ENCODE peak calls at places on chromosomes 16 and 17, in seven cellular contexts. N is tibial artery, E is body of pancreas, T is DND-41, O is neural progenitor cell, Y is left ventricle myocardium inferior, P is fibroblast of lung. U is an unnamed sample. For H3K9me3, the result is how much of the 10 kb centered on the place peaks cover.

GRCh38 chr17:82388223-82388921 is 16.8 kb downstream of the UTS2R start:
- DNase-seq in N (no peak), E (peak), Y (peak), P (no peak), T (no peak), O (peak), U (no peak)

GRCh38 chr17:4854181-4854681 is 21.1 kb downstream of the MINK1 start:
- DNase-seq in E (no peak), P (peak), Y (no peak), T (no peak), N (no peak), O (no peak), U (no peak)

GRCh38 chr16:53220585-53220984 is 165.8 kb downstream of the CHD9 start:
- DNase-seq in P (peak), Y (no peak), N (no peak), E (no peak), T (no peak), O (peak), U (no peak)

GRCh38 chr16:88781140-88782077 is 3.6 kb downstream of the PIEZO1 start:
- DNase-seq in N (no peak), E (no peak), O (no peak), Y (no peak), P (no peak), T (peak), U (peak)

GRCh38 chr16:23283571-23283970 is 18.5 kb upstream of the SCNN1B start:
- DNase-seq in N (no peak), O (no peak), P (no peak), T (no peak), Y (no peak), E (no peak), U (no peak)

GRCh38 chr17:33200587-33200986 is 92.5 kb downstream of the ASIC2 start:
- DNase-seq in Y (no peak), T (no peak), P (peak), O (no peak), N (peak), E (no peak), U (no peak)

GRCh38 chr17:57666946-57667345 is 78.2 kb downstream of the CCDC182 start:
- DNase-seq in O (no peak), P (no peak), T (peak), Y (no peak), E (peak), N (peak), U (no peak)

GRCh38 chr16:30821891-30822290 is 34.9 kb upstream of the ZNF629 start:
- DNase-seq in T (no peak), O (no peak), E (no peak), P (no peak), Y (no peak), N (no peak), U (no peak)

GRCh38 chr17:58666858-58667267 is 25.0 kb downstream of the TEX14 start:
- DNase-seq in N (peak), O (no peak), P (peak), T (no peak), E (peak), Y (peak), U (peak)

GRCh38 chr16:85157372-85157771 is 45.1 kb upstream of the CIBAR2 start:
- DNase-seq in O (no peak), E (no peak), P (no peak), Y (no peak), T (no peak), N (no peak), U (no peak)

GRCh38 chr17:17435323-17435722 is 41.5 kb upstream of the MED9 start:
- DNase-seq in E (no peak), P (peak), T (no peak), N (no peak), O (no peak), Y (no peak), U (no peak)

GRCh38 chr16:49695782-49696413 is 160.0 kb downstream of the ZNF423 start:
- DNase-seq in T (no peak), P (no peak), O (no peak), Y (no peak), N (no peak), E (no peak), U (no peak)

GRCh38 chr16:79964104-79964503 is 363.6 kb upstream of the MAF start:
- DNase-seq in E (no peak), O (no peak), P (no peak), T (no peak), N (no peak), Y (no peak), U (no peak)

GRCh38 chr16:87236516-87237115 is 80.6 kb downstream of the C16orf95 start:
- DNase-seq in O (no peak), T (no peak), E (no peak), N (peak), P (no peak), Y (no peak), U (no peak)

GRCh38 chr17:81200695-81201580 is 21.8 kb downstream of the CEP131 start:
- DNase-seq in E (peak), N (no peak), Y (no peak), P (peak), O (peak), T (peak), U (no peak)

GRCh38 chr16:19704321-19705130 is 13.5 kb downstream of the KNOP1 start:
- DNase-seq in Y (no peak), E (no peak), T (no peak), O (no peak), N (no peak), P (peak), U (no peak)

GRCh38 chr16:70750893-70751467 is 50.0 kb downstream of the VAC14 start:
- DNase-seq in T (no peak), O (no peak), P (peak), N (peak), E (peak), Y (peak), U (peak)

GRCh38 chr16:85978291-85978775 is 79.4 kb downstream of the IRF8 start:
- DNase-seq in E (no peak), P (peak), O (no peak), N (no peak), Y (no peak), T (no peak), U (peak)

GRCh38 chr17:33262724-33263123 is 30.4 kb downstream of the ASIC2 start:
- DNase-seq in O (no peak), E (no peak), P (peak), Y (no peak), N (no peak), T (no peak), U (no peak)

GRCh38 chr17:47925677-47925987 is 15.7 kb upstream of the PNPO start:
- DNase-seq in E (no peak), O (no peak), N (no peak), P (no peak), T (no peak), Y (no peak), U (no peak)

GRCh38 chr17:73586153-73586906 is 57.9 kb downstream of the SDK2 start:
- DNase-seq in T (no peak), E (no peak), N (no peak), Y (no peak), O (no peak), P (no peak), U (no peak)

GRCh38 chr16:67009158-67009557 is 19.8 kb upstream of the CBFB start:
- DNase-seq in E (no peak), T (no peak), P (no peak), Y (no peak), O (no peak), N (no peak), U (no peak)

GRCh38 chr16:71971571-71971970 is 28.6 kb downstream of the PKD1L3 start:
- DNase-seq in N (no peak), E (no peak), O (no peak), Y (no peak), T (no peak), P (no peak), U (no peak)

GRCh38 chr16:49463529-49463928 is 89.9 kb downstream of the C16orf78 start:
- DNase-seq in E (peak), O (peak), N (peak), T (peak), Y (no peak), P (no peak), U (peak)

GRCh38 chr17:13395346-13395745 is 206.4 kb downstream of the HS3ST3A1 start:
- DNase-seq in N (no peak), T (no peak), O (no peak), Y (no peak), E (no peak), P (no peak), U (no peak)

GRCh38 chr16:76428858-76429257 is 151.7 kb downstream of the CNTNAP4 start:
- DNase-seq in E (peak), O (no peak), Y (no peak), P (no peak), T (no peak), N (no peak), U (no peak)

GRCh38 chr17:19533718-19534561 is at the start of gene SLC47A1:
- DNase-seq in T (no peak), N (no peak), P (peak), E (no peak), Y (peak), O (peak), U (peak)

GRCh38 chr17:38418069-38418692 is 10.1 kb upstream of the ARHGAP23 start:
- DNase-seq in E (no peak), Y (no peak), N (no peak), P (no peak), T (no peak), O (no peak), U (no peak)

GRCh38 chr17:38416840-38417209 is 11.4 kb upstream of the ARHGAP23 start:
- DNase-seq in T (peak), Y (no peak), P (no peak), E (no peak), O (no peak), N (no peak), U (peak)

GRCh38 chr17:38418693-38419507 is 9.4 kb upstream of the ARHGAP23 start:
- DNase-seq in O (peak), P (no peak), E (no peak), N (no peak), T (peak), Y (no peak), U (no peak)

GRCh38 chr17:38415250-38416194 is 12.7 kb upstream of the ARHGAP23 start:
- DNase-seq in T (peak), O (peak), P (no peak), E (no peak), Y (no peak), N (no peak), U (peak)

GRCh38 chr17:38417210-38417951 is 10.9 kb upstream of the ARHGAP23 start:
- DNase-seq in O (no peak), N (no peak), T (no peak), E (no peak), Y (no peak), P (no peak), U (no peak)
- TF ChIP-seq CTCF in O (no peak), N (no peak), T (no peak), E (no peak), Y (no peak), P (no peak), U (no peak)

GRCh38 chr17:75031972-75032895 is 14.5 kb downstream of the ATP5PD start:
- DNase-seq in Y (peak), E (peak), N (peak), T (no peak), O (peak), P (peak), U (peak)
- H3K9me3 ChIP-seq in Y (under half), E (under half), N (under half), T (under half), O (under half), P (under half), U (under half)

DNA sequence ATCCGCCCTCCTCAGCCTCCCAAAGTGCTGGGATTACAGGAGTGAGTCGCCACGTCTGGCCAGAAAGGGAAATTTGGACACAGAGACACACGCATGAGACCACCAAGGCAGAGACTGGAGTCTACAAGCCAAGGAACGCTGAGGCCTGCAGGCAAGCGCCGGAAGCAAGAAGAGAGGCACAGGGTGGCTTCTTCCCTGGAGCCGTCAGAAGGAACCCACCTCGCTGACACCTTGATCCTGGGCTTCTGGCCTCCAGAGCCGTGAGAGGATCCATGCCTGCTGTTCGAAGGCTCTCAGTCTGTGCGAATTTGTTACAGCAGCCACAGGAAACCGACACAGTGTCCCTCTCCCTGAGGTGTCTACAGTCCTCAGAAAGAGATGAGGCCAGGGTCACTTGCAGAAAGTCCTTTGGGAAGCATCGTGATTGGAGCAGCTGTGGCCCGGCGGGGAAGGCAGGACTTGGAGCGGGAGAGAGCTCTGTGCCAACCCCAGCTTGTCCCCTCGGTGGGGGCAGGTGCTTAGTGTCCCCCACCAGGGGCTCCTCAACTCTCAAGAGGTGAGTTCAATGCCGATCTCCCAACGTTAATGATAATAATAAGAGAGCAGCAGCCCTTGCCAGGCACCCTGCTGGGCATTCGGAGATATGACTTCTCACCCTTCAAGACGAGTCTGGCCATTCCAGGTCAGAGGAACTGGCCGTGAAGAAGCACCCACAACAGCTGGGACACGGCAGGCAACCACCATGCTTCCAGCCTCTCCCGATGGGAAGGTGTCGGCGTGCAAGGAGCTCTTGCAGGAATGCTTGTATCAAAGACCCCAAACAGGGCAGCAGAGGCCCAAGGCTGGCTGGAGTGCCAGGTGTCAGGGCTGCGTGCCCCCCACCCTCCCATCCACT is 68.4 kb upstream of the TNRC6C start:
- DNase-seq in Y (no peak), N (no peak), O (no peak), P (no peak), E (no peak), T (no peak), U (peak)
- H3K27ac ChIP-seq in Y (no peak), N (no peak), O (no peak), P (no peak), E (no peak), T (no peak), U (no peak)

DNA sequence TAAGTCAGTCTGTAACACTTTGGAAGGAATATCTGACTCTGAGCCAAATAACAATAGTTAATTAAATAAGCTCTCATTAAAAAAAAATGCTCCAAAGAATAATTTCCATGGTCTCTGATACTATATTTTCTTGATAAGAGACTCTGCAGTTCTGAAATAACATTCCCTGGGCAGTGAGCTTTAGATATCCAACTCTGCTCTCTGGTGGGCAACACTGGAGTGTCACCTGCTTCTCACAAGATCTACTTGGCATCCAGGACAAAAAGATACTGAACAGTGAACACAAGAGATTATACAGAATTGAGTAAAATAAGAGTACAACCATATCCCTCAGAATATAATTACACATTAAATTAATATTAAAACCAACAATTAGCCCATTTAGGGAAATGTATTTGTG is 13.7 kb downstream of the BLMH start:
- DNase-seq in O (peak), E (peak), Y (peak), P (peak), T (peak), N (no peak), U (no peak)
- TF ChIP-seq CTCF in O (peak), E (no peak), Y (peak), P (peak), T (peak), N (peak), U (peak)